ENCODE peak calls at places on chromosome 19, in four cellular contexts. X is GM23338, Y is HL-60, J is transverse colon. O is an unnamed sample.

GRCh38 chr19:14102102-14102696 is 11.6 kb upstream of the SAMD1 start:
- DNase-seq in Y (no peak), J (no peak), X (no peak), O (no peak)

GRCh38 chr19:32223595-32224370 is 121.6 kb upstream of the ZNF507 start:
- DNase-seq in Y (no peak), J (no peak), X (peak; percentile 49), O (no peak)

GRCh38 chr19:29576043-29576442 is 30.0 kb upstream of the POP4 start:
- DNase-seq in X (no peak), Y (no peak), J (no peak), O (no peak)

GRCh38 chr19:47485210-47485609 is 1.2 kb upstream of the KPTN start:
- DNase-seq in Y (no peak), X (no peak), J (no peak), O (no peak)

GRCh38 chr19:11091343-11092153 is 2.3 kb downstream of the LDLR start:
- DNase-seq in X (peak; percentile 56), Y (peak; percentile 68), J (peak; percentile 79), O (no peak)

GRCh38 chr19:42323852-42324654 is 1.4 kb upstream of the MEGF8 start:
- DNase-seq in X (peak; percentile 70), Y (peak; percentile 19), J (peak; percentile 32), O (peak; percentile 88)

GRCh38 chr19:11499890-11500420 is 5.7 kb downstream of the ZNF653 start:
- DNase-seq in X (no peak), Y (no peak), J (no peak), O (no peak)

GRCh38 chr19:1471514-1472107 is 7.4 kb downstream of the C19orf25 start:
- DNase-seq in J (no peak), X (no peak), Y (peak; percentile 41), O (no peak)

GRCh38 chr19:29528350-29528945 is 2.7 kb downstream of the VSTM2B start:
- DNase-seq in J (peak; percentile 26), X (peak; percentile 90), Y (peak; percentile 70), O (peak; percentile 78)

GRCh38 chr19:45130888-45131615 is 29.7 kb downstream of the NKPD1 start:
- DNase-seq in Y (no peak), J (no peak), X (no peak), O (no peak)

GRCh38 chr19:29873024-29873800 is 61.4 kb downstream of the CCNE1 start:
- DNase-seq in X (peak; percentile 81), Y (no peak), J (peak; percentile 49), O (peak; percentile 92)

GRCh38 chr19:33821871-33822270 is 25.2 kb downstream of the KCTD15 start:
- DNase-seq in Y (no peak), J (no peak), X (no peak), O (no peak)

GRCh38 chr19:30227071-30227621 is 145.0 kb upstream of the ZNF536 start:
- DNase-seq in X (peak; percentile 63), J (no peak), Y (no peak), O (no peak)

GRCh38 chr19:31378404-31378803 is 29.2 kb upstream of the TSHZ3 start:
- DNase-seq in Y (no peak), J (peak; percentile 15), X (no peak), O (no peak)

GRCh38 chr19:43504426-43505185 is at the start of gene PHLDB3:
- DNase-seq in J (peak; percentile 60), X (peak; percentile 65), Y (peak; percentile 2), O (peak; percentile 90)

GRCh38 chr19:47446534-47447469 is 24.9 kb downstream of the SLC8A2 start:
- DNase-seq in X (peak; percentile 97), Y (peak; percentile 42), J (peak; percentile 32), O (no peak)

GRCh38 chr19:53908933-53909415 is at the start of gene CACNG7:
- DNase-seq in Y (no peak), J (no peak), X (peak; percentile 83), O (no peak)

GRCh38 chr19:42295831-42296525 is 6.0 kb upstream of the PRR19 start:
- DNase-seq in X (peak; percentile 91), J (peak; percentile 89), Y (peak; percentile 73), O (peak; percentile 95)

GRCh38 chr19:10503002-10503789 is at the start of gene KEAP1:
- DNase-seq in Y (peak; percentile 53), J (peak; percentile 67), X (peak; percentile 75), O (no peak)

GRCh38 chr19:37594982-37595382 is 306 bp downstream of the ZNF540 start:
- DNase-seq in Y (peak; percentile 56), X (no peak), J (peak; percentile 66), O (peak; percentile 87)

GRCh38 chr19:11256189-11256588 is 6.1 kb downstream of the DOCK6 start:
- DNase-seq in Y (no peak), X (no peak), J (no peak), O (no peak)

GRCh38 chr19:17070912-17071311 is 4.3 kb downstream of the HAUS8 start:
- DNase-seq in X (no peak), Y (no peak), J (no peak), O (no peak)

GRCh38 chr19:47494729-47495128 is 10.7 kb upstream of the KPTN start:
- DNase-seq in X (no peak), Y (no peak), J (no peak), O (no peak)

GRCh38 chr19:652467-653389 is 10.3 kb downstream of the RNF126 start:
- DNase-seq in Y (no peak), X (no peak), J (no peak), O (peak; percentile 67)

GRCh38 chr19:34313188-34313587 is 51.8 kb upstream of the GPI start:
- DNase-seq in Y (no peak), J (peak; percentile 63), X (no peak), O (no peak)

GRCh38 chr19:2666344-2666994 is 36.0 kb downstream of the GNG7 start:
- DNase-seq in Y (no peak), X (no peak), J (no peak), O (no peak)

GRCh38 chr19:2661615-2662014 is 40.9 kb downstream of the GNG7 start:
- DNase-seq in J (no peak), Y (peak; percentile 33), X (peak; percentile 57), O (no peak)

GRCh38 chr19:2665103-2665502 is 37.4 kb downstream of the GNG7 start:
- DNase-seq in J (no peak), Y (no peak), X (no peak), O (no peak)

GRCh38 chr19:2659856-2660432 is 42.5 kb downstream of the GNG7 start:
- DNase-seq in X (no peak), J (no peak), Y (no peak), O (no peak)

DNA sequence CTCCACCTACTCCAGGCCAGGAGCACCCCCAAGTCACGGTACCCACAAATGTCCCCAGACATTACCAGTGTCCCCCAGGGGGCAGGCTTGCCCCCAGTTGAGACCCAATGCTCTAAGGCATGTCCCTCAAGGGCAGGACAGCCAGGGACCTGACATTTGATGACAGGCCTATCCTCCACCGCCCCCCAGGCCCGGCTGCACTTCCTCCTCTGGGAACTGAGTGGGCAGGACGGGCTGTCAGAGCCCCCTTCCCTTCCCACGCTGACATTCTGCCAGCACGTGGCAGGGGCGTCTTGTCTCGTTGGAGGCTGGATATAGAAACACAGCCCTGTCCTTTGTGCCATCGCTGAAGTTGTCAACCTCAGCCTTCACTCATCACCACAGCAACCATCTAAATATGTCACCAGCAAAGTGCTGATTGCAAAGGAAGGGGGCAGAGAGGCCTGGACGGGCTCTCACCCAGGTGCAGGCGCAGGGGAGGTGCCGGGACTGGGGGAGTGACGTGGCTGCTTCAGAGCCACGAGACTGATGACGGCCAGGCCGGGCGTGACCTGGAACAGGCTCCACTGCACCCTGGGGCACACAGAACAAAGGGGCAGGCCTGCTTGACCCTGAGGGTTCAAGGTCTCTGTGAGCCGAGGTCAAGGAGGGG is 38.4 kb downstream of the GNG7 start:
- DNase-seq in X (no peak), Y (no peak), J (peak; percentile 80), O (peak; percentile 89)
- TF ChIP-seq CTCF in X (peak; percentile 54), Y (no peak), J (no peak), O (no peak)

GRCh38 chr19:51689751-51690358 is 3.3 kb upstream of the SPACA6 start:
- DNase-seq in X (peak; percentile 82), J (peak; percentile 28), Y (no peak), O (peak; percentile 76)
- TF ChIP-seq POLR2AphosphoS5 in X (no peak), J (no peak), Y (no peak), O (no peak)

GRCh38 chr19:51099070-51099382 is 9.2 kb downstream of the CTU1 start:
- DNase-seq in J (no peak), X (no peak), Y (no peak), O (no peak)
- TF ChIP-seq CTCF in J (no peak), X (no peak), Y (no peak), O (no peak)

DNA sequence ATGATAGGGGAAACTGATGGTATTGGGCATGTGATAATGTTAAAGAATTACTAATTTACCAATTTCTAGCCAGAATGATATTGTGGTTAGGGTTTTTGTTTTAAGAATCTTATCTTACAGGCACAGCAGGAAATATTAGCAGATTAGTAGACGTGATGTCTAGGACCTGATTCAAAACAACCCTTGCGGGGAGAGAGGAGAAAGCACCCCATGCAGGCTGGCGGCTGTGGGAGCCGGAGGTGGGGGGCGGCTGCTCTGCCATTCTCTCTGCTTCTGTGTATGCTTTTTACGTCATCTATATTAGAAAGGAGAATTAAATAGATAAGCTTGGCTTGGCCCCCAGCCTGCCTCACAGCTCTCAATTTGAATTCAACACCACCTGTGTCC is 41.5 kb downstream of the MLLT1 start:
- DNase-seq in Y (no peak), J (no peak), X (no peak), O (no peak)
- TF ChIP-seq POLR2AphosphoS5 in Y (no peak), J (no peak), X (no peak), O (no peak)

GRCh38 chr19:18165794-18166544 is 7.6 kb upstream of the IFI30 start:
- DNase-seq in J (no peak), X (no peak), Y (no peak), O (no peak)
- TF ChIP-seq CTCF in J (no peak), X (no peak), Y (no peak), O (no peak)

GRCh38 chr19:55091126-55091910 is 15.6 kb downstream of the EPS8L1 start:
- DNase-seq in Y (no peak), X (no peak), J (no peak), O (no peak)
- TF ChIP-seq POLR2AphosphoS5 in Y (no peak), X (no peak), J (no peak), O (no peak)

GRCh38 chr19:49224856-49225255 is 67.3 kb downstream of the TRPM4 start:
- DNase-seq in Y (peak; percentile 27), X (peak; percentile 91), J (peak; percentile 77), O (no peak)
- TF ChIP-seq CTCF in Y (peak; percentile 25), X (peak; percentile 94), J (peak; percentile 52), O (no peak)